ENCODE peak calls at places on chromosomes 2 and 18, in ten cellular contexts. P is HepG2, T is stomach, U is GM10248, A is tibial artery, D is progenitor cell of endocrine pancreas, J is pancreas, R is A549, O is A673, V is AG09319. Y is an unnamed sample.

GRCh38 chr2:30936924-30937323 is 129.7 kb upstream of the CAPN13 start:
- DNase-seq in P (no peak), T (no peak), U (no peak), A (no peak), D (no peak), J (no peak), R (no peak), O (no peak), V (no peak), Y (no peak)

GRCh38 chr2:208175069-208175842 is 11.9 kb upstream of the CRYGA start:
- DNase-seq in P (peak; percentile 86), T (peak; percentile 77), U (peak; percentile 79), A (peak; percentile 80), D (peak; percentile 52), J (peak; percentile 62), R (peak; percentile 78), O (peak; percentile 93), V (peak; percentile 39), Y (peak; percentile 29)

GRCh38 chr2:9793918-9794717 is 49.2 kb upstream of the TAF1B start:
- DNase-seq in P (no peak), T (no peak), U (no peak), A (no peak), D (no peak), J (no peak), R (no peak), O (no peak), V (no peak), Y (no peak)

GRCh38 chr2:206004004-206004693 is 81.8 kb downstream of the INO80D start:
- DNase-seq in P (peak; percentile 53), T (no peak), U (no peak), A (no peak), D (no peak), J (no peak), R (peak; percentile 55), O (peak; percentile 46), V (no peak), Y (no peak)

GRCh38 chr2:107502463-107503079 is 324.1 kb upstream of the RGPD4 start:
- DNase-seq in P (no peak), T (no peak), U (no peak), A (no peak), D (no peak), J (no peak), R (no peak), O (no peak), V (no peak), Y (no peak)

GRCh38 chr2:171160630-171161424 is at the start of gene TLK1:
- DNase-seq in P (peak; percentile 73), T (peak; percentile 77), U (peak; percentile 84), A (peak; percentile 72), D (peak; percentile 56), J (peak; percentile 81), R (peak; percentile 74), O (peak; percentile 84), V (peak; percentile 30), Y (peak; percentile 61)

GRCh38 chr2:182593394-182593707 is 122.7 kb upstream of the DNAJC10 start:
- DNase-seq in P (no peak), T (no peak), U (no peak), A (no peak), D (no peak), J (no peak), R (no peak), O (peak; percentile 96), V (peak; percentile 44), Y (no peak)

GRCh38 chr2:10136187-10136934 is 13.8 kb downstream of the RRM2 start:
- DNase-seq in P (peak; percentile 58), T (no peak), U (no peak), A (no peak), D (no peak), J (no peak), R (peak; percentile 31), O (no peak), V (no peak), Y (no peak)

GRCh38 chr2:193989645-193990044 is 1667.4 kb upstream of the SLC39A10 start:
- DNase-seq in P (no peak), T (no peak), U (no peak), A (no peak), D (no peak), J (no peak), R (no peak), O (no peak), V (no peak), Y (no peak)

GRCh38 chr18:10530852-10531251 is 5.0 kb downstream of the NAPG start:
- DNase-seq in P (no peak), T (no peak), U (no peak), A (no peak), D (no peak), J (no peak), R (no peak), O (no peak), V (no peak), Y (no peak)

GRCh38 chr2:174585111-174585510 is 12.5 kb downstream of the WIPF1 start:
- DNase-seq in P (peak; percentile 13), T (no peak), U (no peak), A (no peak), D (no peak), J (no peak), R (no peak), O (no peak), V (no peak), Y (no peak)

GRCh38 chr2:158619496-158619895 is 162.7 kb downstream of the PKP4 start:
- DNase-seq in P (peak; percentile 70), T (peak; percentile 31), U (no peak), A (no peak), D (no peak), J (no peak), R (peak; percentile 58), O (peak; percentile 18), V (no peak), Y (no peak)

GRCh38 chr18:51234117-51235010 is 36.9 kb upstream of the MEX3C start:
- DNase-seq in P (no peak), T (no peak), U (no peak), A (no peak), D (no peak), J (no peak), R (peak; percentile 9), O (peak; percentile 55), V (no peak), Y (no peak)

GRCh38 chr2:18546586-18546985 is 13.9 kb downstream of the RDH14 start:
- DNase-seq in P (peak; percentile 25), T (no peak), U (no peak), A (no peak), D (no peak), J (no peak), R (no peak), O (peak; percentile 54), V (no peak), Y (no peak)

GRCh38 chr2:8997108-8997507 is 6.4 kb downstream of the MBOAT2 start:
- DNase-seq in P (no peak), T (no peak), U (no peak), A (no peak), D (no peak), J (no peak), R (no peak), O (no peak), V (no peak), Y (no peak)

DNA sequence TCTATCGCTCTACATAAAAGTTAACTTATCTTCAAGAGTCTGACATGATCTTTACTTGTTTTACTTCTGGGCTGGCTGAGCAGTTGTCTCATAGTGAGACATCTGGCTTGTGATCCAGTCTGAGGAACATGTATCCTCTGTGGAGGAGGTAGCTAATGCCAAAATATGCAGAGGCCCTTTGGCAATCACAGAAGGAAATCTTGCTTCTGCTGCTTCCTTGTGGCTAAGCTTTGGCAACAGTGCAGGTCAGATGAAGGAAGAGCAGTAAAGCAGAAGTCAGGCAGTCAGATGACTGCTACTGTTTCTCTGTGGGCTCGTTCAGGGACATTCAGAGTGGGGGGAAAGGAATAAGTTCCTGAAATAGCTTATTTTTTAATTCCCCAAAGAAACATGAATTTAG is 22.3 kb downstream of the DOK1 start:
- DNase-seq in P (no peak), T (no peak), U (no peak), A (peak; percentile 72), D (no peak), J (no peak), R (no peak), O (no peak), V (peak; percentile 80), Y (no peak)
- TF ChIP-seq CTCF in P (no peak), T (no peak), U (no peak), A (no peak), D (no peak), J (no peak), R (no peak), O (no peak), V (peak; percentile 49), Y (no peak)

GRCh38 chr2:189142893-189143759 is 36.4 kb downstream of the COL5A2 start:
- DNase-seq in P (peak; percentile 76), T (peak; percentile 48), U (peak; percentile 46), A (no peak), D (no peak), J (no peak), R (peak; percentile 80), O (peak; percentile 82), V (no peak), Y (no peak)
- TF ChIP-seq CTCF in P (peak; percentile 87), T (peak; percentile 46), U (peak; percentile 88), A (peak; percentile 22), D (peak; percentile 74), J (peak; percentile 54), R (peak; percentile 83), O (peak; percentile 97), V (peak; percentile 51), Y (no peak)

GRCh38 chr2:196238836-196239380 is 67.5 kb upstream of the STK17B start:
- DNase-seq in P (no peak), T (no peak), U (no peak), A (no peak), D (no peak), J (no peak), R (no peak), O (no peak), V (no peak), Y (no peak)

GRCh38 chr2:196244516-196244915 is 73.1 kb upstream of the STK17B start:
- DNase-seq in P (no peak), T (no peak), U (no peak), A (no peak), D (no peak), J (no peak), R (no peak), O (no peak), V (no peak), Y (no peak)

GRCh38 chr2:196241175-196241574 is 69.8 kb upstream of the STK17B start:
- DNase-seq in P (no peak), T (no peak), U (no peak), A (no peak), D (no peak), J (no peak), R (no peak), O (no peak), V (no peak), Y (no peak)

GRCh38 chr2:196242131-196242620 is 70.8 kb upstream of the STK17B start:
- DNase-seq in P (no peak), T (no peak), U (peak; percentile 56), A (peak; percentile 37), D (no peak), J (no peak), R (no peak), O (no peak), V (no peak), Y (no peak)

GRCh38 chr2:196239622-196240587 is 68.5 kb upstream of the STK17B start:
- DNase-seq in P (no peak), T (peak; percentile 67), U (peak; percentile 61), A (peak; percentile 51), D (no peak), J (no peak), R (no peak), O (peak; percentile 42), V (no peak), Y (peak; percentile 74)
- TF ChIP-seq CTCF in P (no peak), T (no peak), U (no peak), A (no peak), D (no peak), J (no peak), R (no peak), O (no peak), V (no peak), Y (no peak)

GRCh38 chr2:20182241-20182931 is 42.5 kb downstream of the SDC1 start:
- DNase-seq in P (no peak), T (peak; percentile 95), U (no peak), A (no peak), D (no peak), J (no peak), R (peak; percentile 94), O (no peak), V (no peak), Y (no peak)
- TF ChIP-seq CTCF in P (no peak), T (no peak), U (no peak), A (no peak), D (no peak), J (no peak), R (no peak), O (no peak), V (no peak), Y (no peak)